ENCODE peak calls at places on chromosomes 3 and 15, in six cellular contexts. D is H9, T is mesenchymal stem cell, Q is neuronal stem cell, O is IMR-90, B is H1. G is an unnamed sample.

GRCh38 chr3:197154-197855 is 742 bp downstream of the CHL1 start:
- DNase-seq in D (peak; percentile 66), T (no peak), Q (peak; percentile 40), O (no peak), B (no peak), G (no peak)

GRCh38 chr3:52779411-52780297 is 2.3 kb downstream of the ITIH1 start:
- DNase-seq in D (no peak), T (no peak), Q (no peak), O (no peak), B (no peak), G (peak; percentile 28)

GRCh38 chr3:159643406-159643805 is 345.2 kb upstream of the IL12A start:
- DNase-seq in D (no peak), T (no peak), Q (no peak), O (no peak), B (no peak), G (no peak)

GRCh38 chr3:134797816-134798451 is 2.9 kb downstream of the EPHB1 start:
- DNase-seq in D (no peak), T (no peak), Q (no peak), O (no peak), B (no peak), G (no peak)

GRCh38 chr15:44186724-44187123 is 8.3 kb downstream of the FRMD5 start:
- DNase-seq in D (no peak), T (no peak), Q (no peak), O (no peak), B (no peak), G (no peak)

GRCh38 chr3:109985942-109986555 is 648.7 kb upstream of the DPPA4 start:
- DNase-seq in D (no peak), T (no peak), Q (no peak), O (peak; percentile 7), B (no peak), G (no peak)

GRCh38 chr15:62976301-62976842 is 66.2 kb upstream of the TPM1 start:
- DNase-seq in D (no peak), T (peak; percentile 53), Q (no peak), O (peak; percentile 64), B (no peak), G (peak; percentile 67)

GRCh38 chr3:155018621-155019330 is 61.3 kb upstream of the MME start:
- DNase-seq in D (no peak), T (no peak), Q (no peak), O (no peak), B (no peak), G (peak; percentile 89)

GRCh38 chr3:131705558-131706051 is 202.8 kb upstream of the MRPL3 start:
- DNase-seq in D (no peak), T (no peak), Q (no peak), O (no peak), B (no peak), G (no peak)

GRCh38 chr3:119672791-119673190 is 4.4 kb downstream of the COX17 start:
- DNase-seq in D (no peak), T (no peak), Q (no peak), O (no peak), B (no peak), G (no peak)

GRCh38 chr3:152445227-152445626 is 176.5 kb downstream of the MBNL1 start:
- DNase-seq in D (no peak), T (no peak), Q (no peak), O (no peak), B (no peak), G (peak; percentile 13)

GRCh38 chr15:69742361-69742760 is 289.7 kb downstream of the RPLP1 start:
- DNase-seq in D (no peak), T (peak; percentile 42), Q (no peak), O (no peak), B (no peak), G (no peak)

GRCh38 chr15:83561661-83562060 is 92.3 kb upstream of the ADAMTSL3 start:
- DNase-seq in D (no peak), T (peak; percentile 5), Q (no peak), O (no peak), B (no peak), G (peak; percentile 79)

GRCh38 chr3:56190130-56190529 is 278.1 kb downstream of the ERC2 start:
- DNase-seq in D (no peak), T (no peak), Q (no peak), O (no peak), B (no peak), G (no peak)

GRCh38 chr3:96200897-96201296 is 613.5 kb upstream of the EPHA6 start:
- DNase-seq in D (no peak), T (no peak), Q (no peak), O (no peak), B (no peak), G (no peak)

GRCh38 chr3:16066545-16066944 is 107.9 kb upstream of the GALNT15 start:
- DNase-seq in D (no peak), T (no peak), Q (no peak), O (no peak), B (no peak), G (no peak)

GRCh38 chr15:64000183-64000710 is 46.0 kb downstream of the DAPK2 start:
- DNase-seq in D (no peak), T (no peak), Q (no peak), O (no peak), B (no peak), G (no peak)

GRCh38 chr3:111979689-111980025 is 831 bp downstream of the ABHD10 start:
- DNase-seq in D (no peak), T (no peak), Q (no peak), O (no peak), B (no peak), G (no peak)

GRCh38 chr3:144708437-144708836 is 736.8 kb downstream of the DIPK2A start:
- DNase-seq in D (no peak), T (no peak), Q (no peak), O (no peak), B (no peak), G (no peak)

GRCh38 chr3:146403792-146404191 is 65.6 kb downstream of the PLSCR2 start:
- DNase-seq in D (no peak), T (no peak), Q (no peak), O (no peak), B (no peak), G (no peak)

GRCh38 chr3:144677118-144677517 is 705.5 kb downstream of the DIPK2A start:
- DNase-seq in D (no peak), T (no peak), Q (no peak), O (peak; percentile 5), B (no peak), G (no peak)

GRCh38 chr3:40766396-40766795 is 241.6 kb downstream of the ZNF621 start:
- DNase-seq in D (peak; percentile 5), T (no peak), Q (no peak), O (no peak), B (no peak), G (no peak)

GRCh38 chr15:83443076-83443847 is 3.9 kb upstream of the SH3GL3 start:
- DNase-seq in D (no peak), T (no peak), Q (no peak), O (no peak), B (no peak), G (peak; percentile 54)

GRCh38 chr15:57635300-57635944 is 43.7 kb downstream of the MYZAP start:
- DNase-seq in D (no peak), T (no peak), Q (no peak), O (no peak), B (no peak), G (no peak)

DNA sequence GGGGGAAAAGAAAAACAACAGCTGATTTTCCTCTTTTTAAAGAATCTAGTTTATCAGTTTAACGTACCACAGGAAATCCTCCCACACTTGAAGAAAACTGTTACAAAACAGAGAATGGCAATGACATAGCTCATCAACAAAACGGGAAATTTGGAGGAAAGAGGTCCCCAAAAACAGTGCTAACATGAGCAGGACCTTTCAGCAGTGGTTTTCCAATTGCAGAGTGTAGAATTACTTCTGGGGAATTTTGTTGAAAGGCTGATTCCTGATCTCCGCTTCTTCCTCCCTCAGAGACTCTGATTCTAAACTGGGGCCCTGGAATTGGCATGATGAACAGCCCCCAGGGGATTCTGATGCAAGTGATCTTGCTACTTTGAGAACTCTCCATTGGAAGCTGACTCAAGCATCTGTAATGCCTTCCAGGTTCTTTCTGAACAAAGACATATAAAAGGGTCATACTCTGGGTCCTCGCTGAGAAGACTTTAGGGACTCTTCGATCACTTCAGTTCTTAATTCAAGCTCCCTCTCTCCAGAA is 442.7 kb upstream of the PROK2 start:
- DNase-seq in D (no peak), T (no peak), Q (no peak), O (no peak), B (no peak), G (no peak)
- H3K14ac ChIP-seq in D (no peak overlapping the region), T (no peak overlapping the region), Q (no peak overlapping the region), O (no peak overlapping the region), B (no peak overlapping the region), G (no peak overlapping the region)

DNA sequence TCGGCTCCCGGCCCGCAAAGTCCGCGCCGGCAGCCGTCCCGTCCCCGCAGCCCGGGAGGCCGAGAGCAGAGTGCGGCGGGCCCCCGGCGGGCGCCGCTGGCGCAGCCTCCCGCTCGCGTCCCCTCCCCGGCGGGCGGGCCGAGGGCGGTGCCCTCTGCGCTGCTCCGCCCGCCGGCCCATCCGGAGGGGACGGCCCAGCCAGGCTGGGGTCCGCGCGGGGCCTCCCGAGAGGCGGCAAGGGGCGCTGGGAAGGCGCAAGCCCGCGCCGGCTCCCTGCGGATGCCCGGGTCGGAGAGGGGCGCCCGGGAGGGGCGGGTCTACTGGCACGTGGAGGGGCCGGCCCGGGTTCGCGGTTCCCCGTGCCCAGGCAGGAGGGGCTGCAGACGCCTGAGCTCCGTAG is at the start of the genes CLCN2 and POLR2H:
- DNase-seq in D (peak; percentile 66), T (peak; percentile 63), Q (peak; percentile 71), O (peak; percentile 33), B (no peak), G (peak; percentile 57)
- H3K18ac ChIP-seq in D (peak within 1 kb of the TSS; percentile 15), T (peak within 1 kb of the TSS; percentile 95), Q (peak within 1 kb of the TSS; percentile 99), O (peak within 1 kb of the TSS; percentile 61), B (peak within 1 kb of the TSS; percentile 78), G (peak within 1 kb of the TSS; percentile 74)

GRCh38 chr15:91780387-91780786 is 73.1 kb upstream of the SLCO3A1 start:
- DNase-seq in D (no peak), T (no peak), Q (no peak), O (no peak), B (no peak), G (no peak)

GRCh38 chr15:91782221-91782620 is 71.3 kb upstream of the SLCO3A1 start:
- DNase-seq in D (no peak), T (no peak), Q (no peak), O (no peak), B (no peak), G (no peak)

GRCh38 chr15:91784973-91785709 is 68.4 kb upstream of the SLCO3A1 start:
- DNase-seq in D (no peak), T (no peak), Q (no peak), O (no peak), B (no peak), G (no peak)

GRCh38 chr15:91783001-91783400 is 70.5 kb upstream of the SLCO3A1 start:
- DNase-seq in D (no peak), T (no peak), Q (no peak), O (no peak), B (no peak), G (no peak)

DNA sequence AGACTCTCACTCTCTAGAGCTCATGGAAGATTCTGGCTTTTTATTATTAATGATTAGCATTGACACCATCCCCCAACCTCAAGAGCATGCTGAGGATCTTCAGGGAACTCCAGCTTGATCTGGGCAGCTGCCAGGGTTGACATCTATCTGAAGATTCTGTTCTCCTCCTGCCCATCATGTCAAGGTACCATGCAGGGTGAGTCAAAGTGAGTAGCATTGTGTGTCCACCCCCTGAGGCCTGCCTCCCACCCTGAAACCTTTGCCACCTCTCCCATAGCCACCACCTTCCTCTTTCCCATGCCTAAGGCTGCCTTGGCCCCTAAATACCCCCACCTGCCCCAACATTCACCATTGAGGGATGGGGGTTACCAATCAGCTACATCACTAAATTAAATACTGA is 70.1 kb upstream of the SLCO3A1 start:
- DNase-seq in D (no peak), T (no peak), Q (no peak), O (no peak), B (no peak), G (no peak)
- H3K14ac ChIP-seq in D (no peak overlapping the region), T (no peak overlapping the region), Q (no peak overlapping the region), O (no peak overlapping the region), B (no peak overlapping the region), G (no peak overlapping the region)

GRCh38 chr15:40593588-40594428 is at the start of gene KNL1:
- DNase-seq in D (peak; percentile 91), T (peak; percentile 96), Q (peak; percentile 99), O (peak; percentile 90), B (peak; percentile 85), G (peak; percentile 94)
- H3K18ac ChIP-seq in D (peak within 1 kb of the TSS; percentile 91), T (peak within 1 kb of the TSS; percentile 62), Q (peak within 1 kb of the TSS; percentile 55), O (peak within 1 kb of the TSS; percentile 87), B (peak within 1 kb of the TSS; percentile 97), G (peak within 1 kb of the TSS; percentile 54)

G was measured in trophoblast cell.